ENCODE peak calls at places on chromosomes 12 and 14, in nine cellular contexts. I, Y, J, M, Q, T, N, V and O are unnamed samples.

GRCh38 chr12:50659690-50660424 is 104.0 kb upstream of the ATF1 start:
- DNase-seq in I (no peak), Y (no peak), J (no peak), M (no peak), Q (no peak), T (no peak), N (no peak), V (no peak), O (no peak)

GRCh38 chr14:96086574-96087077 is 47.5 kb downstream of the C14orf132 start:
- DNase-seq in I (peak), Y (no peak), J (no peak), M (no peak), Q (peak), T (no peak), N (peak), V (no peak), O (peak)

GRCh38 chr14:55938249-55938791 is 179.9 kb upstream of the PELI2 start:
- DNase-seq in I (no peak), Y (no peak), J (peak), M (no peak), Q (peak), T (no peak), N (peak), V (no peak), O (peak)

GRCh38 chr14:26841361-26841760 is 243.5 kb upstream of the NOVA1 start:
- DNase-seq in I (no peak), Y (no peak), J (no peak), M (no peak), Q (peak), T (no peak), N (peak), V (no peak), O (peak)

GRCh38 chr12:126337556-126337955 is 1272.3 kb downstream of the AACS start:
- DNase-seq in I (peak), Y (no peak), J (no peak), M (no peak), Q (peak), T (no peak), N (no peak), V (no peak), O (peak)

GRCh38 chr12:110245278-110245868 is 35.7 kb upstream of the ATP2A2 start:
- DNase-seq in I (no peak), Y (peak), J (no peak), M (peak), Q (no peak), T (peak), N (peak), V (no peak), O (no peak)

GRCh38 chr14:72615511-72616121 is 278.3 kb downstream of the DPF3 start:
- DNase-seq in I (peak), Y (peak), J (no peak), M (no peak), Q (peak), T (no peak), N (peak), V (no peak), O (peak)

GRCh38 chr12:64946132-64946829 is 121.8 kb downstream of the TBC1D30 start:
- DNase-seq in I (no peak), Y (peak), J (peak), M (no peak), Q (peak), T (no peak), N (no peak), V (no peak), O (peak)

GRCh38 chr14:103546651-103547454 is 15.6 kb downstream of the BAG5 start:
- DNase-seq in I (no peak), Y (peak), J (peak), M (peak), Q (no peak), T (peak), N (peak), V (no peak), O (peak)

GRCh38 chr14:97312910-97313309 is 515.7 kb downstream of the VRK1 start:
- DNase-seq in I (no peak), Y (no peak), J (no peak), M (no peak), Q (no peak), T (no peak), N (no peak), V (no peak), O (no peak)

GRCh38 chr12:13093191-13093849 is 10.1 kb downstream of the GSG1 start:
- DNase-seq in I (no peak), Y (no peak), J (no peak), M (no peak), Q (peak), T (no peak), N (peak), V (no peak), O (peak)

GRCh38 chr12:132364348-132364902 is 35.0 kb upstream of the GALNT9 start:
- DNase-seq in I (no peak), Y (no peak), J (no peak), M (no peak), Q (no peak), T (no peak), N (no peak), V (no peak), O (no peak)

GRCh38 chr12:27785882-27786570 is 6.0 kb upstream of the MANSC4 start:
- DNase-seq in I (no peak), Y (no peak), J (no peak), M (no peak), Q (peak), T (peak), N (peak), V (no peak), O (peak)

GRCh38 chr12:64526859-64527258 is 74.9 kb downstream of the TBK1 start:
- DNase-seq in I (no peak), Y (no peak), J (no peak), M (no peak), Q (peak), T (no peak), N (no peak), V (no peak), O (no peak)

GRCh38 chr14:36940476-36940875 is 231.9 kb downstream of the SLC25A21 start:
- DNase-seq in I (no peak), Y (no peak), J (no peak), M (no peak), Q (no peak), T (no peak), N (no peak), V (no peak), O (no peak)

GRCh38 chr12:48001426-48002178 is 2.7 kb downstream of the COL2A1 start:
- DNase-seq in I (no peak), Y (peak), J (no peak), M (no peak), Q (peak), T (no peak), N (peak), V (no peak), O (no peak)

GRCh38 chr12:42887657-42888056 is 298.1 kb upstream of the PRICKLE1 start:
- DNase-seq in I (no peak), Y (no peak), J (no peak), M (no peak), Q (no peak), T (no peak), N (peak), V (no peak), O (no peak)

GRCh38 chr12:60112778-60113177 is 516.9 kb downstream of the SLC16A7 start:
- DNase-seq in I (peak), Y (no peak), J (no peak), M (no peak), Q (no peak), T (no peak), N (peak), V (no peak), O (peak)

GRCh38 chr14:80519002-80519401 is 307.7 kb upstream of the DIO2 start:
- DNase-seq in I (no peak), Y (no peak), J (no peak), M (no peak), Q (no peak), T (no peak), N (no peak), V (no peak), O (no peak)

GRCh38 chr12:14454098-14454907 is 88.8 kb downstream of the ATF7IP start:
- DNase-seq in I (peak), Y (peak), J (no peak), M (peak), Q (peak), T (peak), N (peak), V (peak), O (peak)

GRCh38 chr12:64088431-64089349 is 133.4 kb downstream of the KICS2 start:
- DNase-seq in I (peak), Y (peak), J (no peak), M (no peak), Q (peak), T (peak), N (peak), V (no peak), O (peak)

GRCh38 chr12:123398918-123399617 is 15.1 kb downstream of the KMT5A start:
- DNase-seq in I (no peak), Y (no peak), J (no peak), M (no peak), Q (no peak), T (no peak), N (no peak), V (no peak), O (no peak)

GRCh38 chr12:47286676-47287075 is 206.9 kb upstream of the AMIGO2 start:
- DNase-seq in I (no peak), Y (no peak), J (no peak), M (no peak), Q (no peak), T (no peak), N (no peak), V (no peak), O (no peak)

GRCh38 chr14:66247662-66248061 is 238.5 kb upstream of the CCDC196 start:
- DNase-seq in I (no peak), Y (no peak), J (no peak), M (no peak), Q (no peak), T (no peak), N (no peak), V (no peak), O (no peak)

GRCh38 chr14:77045570-77045890 is 17.0 kb upstream of the IRF2BPL start:
- DNase-seq in I (peak), Y (no peak), J (no peak), M (no peak), Q (no peak), T (no peak), N (no peak), V (no peak), O (peak)

GRCh38 chr12:613996-614726 is 49.1 kb downstream of the NINJ2 start:
- DNase-seq in I (no peak), Y (peak), J (peak), M (peak), Q (no peak), T (no peak), N (peak), V (no peak), O (peak)

GRCh38 chr12:124774054-124774461 is 89.6 kb downstream of the SCARB1 start:
- DNase-seq in I (no peak), Y (no peak), J (no peak), M (peak), Q (no peak), T (peak), N (no peak), V (no peak), O (no peak)

GRCh38 chr12:114221136-114221838 is 184.7 kb downstream of the TBX5 start:
- DNase-seq in I (no peak), Y (no peak), J (no peak), M (no peak), Q (peak), T (no peak), N (no peak), V (no peak), O (no peak)

GRCh38 chr12:6226002-6226700 is 26.0 kb downstream of the CD9 start:
- DNase-seq in I (no peak), Y (no peak), J (no peak), M (no peak), Q (peak), T (no peak), N (no peak), V (no peak), O (no peak)

GRCh38 chr12:40569626-40570179 is 122.5 kb upstream of the CNTN1 start:
- DNase-seq in I (peak), Y (no peak), J (no peak), M (no peak), Q (peak), T (no peak), N (no peak), V (no peak), O (no peak)

GRCh38 chr14:61474021-61474420 is 152.6 kb downstream of the PRKCH start:
- DNase-seq in I (no peak), Y (no peak), J (no peak), M (no peak), Q (no peak), T (peak), N (no peak), V (no peak), O (no peak)

GRCh38 chr14:51382506-51382905 is 142.5 kb downstream of the TMX1 start:
- DNase-seq in I (peak), Y (no peak), J (no peak), M (no peak), Q (no peak), T (no peak), N (no peak), V (no peak), O (no peak)

GRCh38 chr12:91180577-91180976 is 2.0 kb downstream of the DCN start:
- DNase-seq in I (no peak), Y (no peak), J (no peak), M (no peak), Q (peak), T (no peak), N (peak), V (no peak), O (peak)